ENCODE peak calls at places on chromosomes 16 and 17, in six cellular contexts. One of them, this sample, is unnamed.

GRCh38 chr17:77790143-77790829 is 168.2 kb upstream of the TNRC6C start:
- DNase-seq in spleen: no peak
- DNase-seq in transverse colon: no peak
- DNase-seq in stomach: no peak
- DNase-seq in sigmoid colon: no peak
- DNase-seq in HCT116: no peak
- DNase-seq in this sample: no peak

GRCh38 chr17:50027639-50028206 is 28.2 kb upstream of the ITGA3 start:
- DNase-seq in spleen: no peak
- DNase-seq in transverse colon: peak
- DNase-seq in stomach: peak
- DNase-seq in sigmoid colon: peak
- DNase-seq in HCT116: peak
- DNase-seq in this sample: peak

GRCh38 chr17:39057807-39058206 is 90.6 kb upstream of the FBXO47 start:
- DNase-seq in spleen: no peak
- DNase-seq in transverse colon: no peak
- DNase-seq in stomach: no peak
- DNase-seq in sigmoid colon: no peak
- DNase-seq in HCT116: no peak
- DNase-seq in this sample: no peak

GRCh38 chr16:50351116-50351515 is 17.7 kb downstream of the BRD7 start:
- DNase-seq in spleen: no peak
- DNase-seq in transverse colon: no peak
- DNase-seq in stomach: no peak
- DNase-seq in sigmoid colon: no peak
- DNase-seq in HCT116: no peak
- DNase-seq in this sample: no peak

GRCh38 chr16:55575621-55576020 is 9.1 kb downstream of the CAPNS2 start:
- DNase-seq in spleen: no peak
- DNase-seq in transverse colon: no peak
- DNase-seq in stomach: no peak
- DNase-seq in sigmoid colon: no peak
- DNase-seq in HCT116: no peak
- DNase-seq in this sample: no peak

GRCh38 chr16:55323637-55324490 is at the start of gene IRX6:
- DNase-seq in spleen: no peak
- DNase-seq in transverse colon: no peak
- DNase-seq in stomach: no peak
- DNase-seq in sigmoid colon: no peak
- DNase-seq in HCT116: no peak
- DNase-seq in this sample: peak

GRCh38 chr17:57259817-57260216 is 3.5 kb downstream of the MSI2 start:
- DNase-seq in spleen: no peak
- DNase-seq in transverse colon: no peak
- DNase-seq in stomach: no peak
- DNase-seq in sigmoid colon: no peak
- DNase-seq in HCT116: no peak
- DNase-seq in this sample: no peak

GRCh38 chr16:86033016-86033474 is 134.1 kb downstream of the IRF8 start:
- DNase-seq in spleen: no peak
- DNase-seq in transverse colon: no peak
- DNase-seq in stomach: no peak
- DNase-seq in sigmoid colon: peak
- DNase-seq in HCT116: no peak
- DNase-seq in this sample: no peak

GRCh38 chr17:8791910-8792270 is 7.3 kb downstream of the MFSD6L start:
- DNase-seq in spleen: no peak
- DNase-seq in transverse colon: no peak
- DNase-seq in stomach: no peak
- DNase-seq in sigmoid colon: no peak
- DNase-seq in HCT116: peak
- DNase-seq in this sample: no peak

GRCh38 chr17:55722742-55723487 is at the start of gene TMEM100:
- DNase-seq in spleen: no peak
- DNase-seq in transverse colon: no peak
- DNase-seq in stomach: no peak
- DNase-seq in sigmoid colon: peak
- DNase-seq in HCT116: no peak
- DNase-seq in this sample: no peak

GRCh38 chr17:57868007-57868774 is 18.3 kb upstream of the MRPS23 start:
- DNase-seq in spleen: peak
- DNase-seq in transverse colon: peak
- DNase-seq in stomach: peak
- DNase-seq in sigmoid colon: peak
- DNase-seq in HCT116: peak
- DNase-seq in this sample: peak

GRCh38 chr16:86697715-86698114 is 119.4 kb downstream of the FOXL1 start:
- DNase-seq in spleen: no peak
- DNase-seq in transverse colon: no peak
- DNase-seq in stomach: no peak
- DNase-seq in sigmoid colon: no peak
- DNase-seq in HCT116: no peak
- DNase-seq in this sample: no peak

GRCh38 chr17:78779848-78780247 is 2.2 kb downstream of the CYTH1 start:
- DNase-seq in spleen: peak
- DNase-seq in transverse colon: peak
- DNase-seq in stomach: no peak
- DNase-seq in sigmoid colon: peak
- DNase-seq in HCT116: no peak
- DNase-seq in this sample: no peak

GRCh38 chr17:77708049-77708448 is 250.5 kb upstream of the TNRC6C start:
- DNase-seq in spleen: no peak
- DNase-seq in transverse colon: no peak
- DNase-seq in stomach: no peak
- DNase-seq in sigmoid colon: no peak
- DNase-seq in HCT116: no peak
- DNase-seq in this sample: no peak

GRCh38 chr16:85286066-85286712 is 173.9 kb upstream of the CIBAR2 start:
- DNase-seq in spleen: no peak
- DNase-seq in transverse colon: no peak
- DNase-seq in stomach: peak
- DNase-seq in sigmoid colon: peak
- DNase-seq in HCT116: no peak
- DNase-seq in this sample: no peak

GRCh38 chr17:3957735-3958134 is 6.5 kb downstream of the ATP2A3 start:
- DNase-seq in spleen: no peak
- DNase-seq in transverse colon: no peak
- DNase-seq in stomach: no peak
- DNase-seq in sigmoid colon: no peak
- DNase-seq in HCT116: no peak
- DNase-seq in this sample: no peak

GRCh38 chr17:80482555-80483308 is 6.3 kb upstream of the NPTX1 start:
- DNase-seq in spleen: peak
- DNase-seq in transverse colon: no peak
- DNase-seq in stomach: no peak
- DNase-seq in sigmoid colon: no peak
- DNase-seq in HCT116: no peak
- DNase-seq in this sample: no peak
- TF ChIP-seq POLR2A in spleen: no peak
- TF ChIP-seq POLR2A in transverse colon: no peak
- TF ChIP-seq POLR2A in stomach: no peak
- TF ChIP-seq POLR2A in sigmoid colon: no peak
- TF ChIP-seq POLR2A in HCT116: no peak
- TF ChIP-seq POLR2A in this sample: no peak

GRCh38 chr17:48056879-48057278 is 8.7 kb downstream of the NFE2L1 start:
- DNase-seq in spleen: peak
- DNase-seq in transverse colon: no peak
- DNase-seq in stomach: no peak
- DNase-seq in sigmoid colon: no peak
- DNase-seq in HCT116: no peak
- DNase-seq in this sample: no peak
- TF ChIP-seq POLR2A in spleen: no peak
- TF ChIP-seq POLR2A in transverse colon: no peak
- TF ChIP-seq POLR2A in stomach: no peak
- TF ChIP-seq POLR2A in sigmoid colon: no peak
- TF ChIP-seq POLR2A in HCT116: no peak
- TF ChIP-seq POLR2A in this sample: no peak

GRCh38 chr17:781920-782731 is at the start of the genes GLOD4 and MRM3:
- DNase-seq in spleen: peak
- DNase-seq in transverse colon: peak
- DNase-seq in stomach: peak
- DNase-seq in sigmoid colon: peak
- DNase-seq in HCT116: peak
- DNase-seq in this sample: peak
- TF ChIP-seq POLR2A in spleen: peak
- TF ChIP-seq POLR2A in transverse colon: peak
- TF ChIP-seq POLR2A in stomach: no peak
- TF ChIP-seq POLR2A in sigmoid colon: peak
- TF ChIP-seq POLR2A in HCT116: peak
- TF ChIP-seq POLR2A in this sample: peak

DNA sequence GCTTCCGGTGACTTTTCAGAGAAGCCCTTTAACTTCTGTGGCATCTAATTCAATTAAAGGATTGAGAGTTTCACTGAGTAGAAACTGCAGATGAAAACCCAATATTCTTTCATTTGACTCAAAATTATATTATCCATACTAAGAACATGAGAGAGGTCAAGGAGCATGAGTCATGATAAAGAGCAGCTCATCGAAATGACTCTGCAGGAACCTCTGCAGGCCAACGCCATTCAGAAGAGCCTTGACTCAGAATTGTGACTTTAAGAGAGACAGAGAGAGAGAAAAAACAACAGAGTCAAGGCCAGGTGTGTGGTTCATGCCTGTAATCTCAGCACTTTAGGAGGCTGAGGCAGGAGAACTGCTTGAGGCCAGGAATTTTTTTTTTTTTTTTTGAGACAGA is 417.2 kb upstream of the XYLT1 start:
- DNase-seq in spleen: no peak
- DNase-seq in transverse colon: no peak
- DNase-seq in stomach: no peak
- DNase-seq in sigmoid colon: no peak
- DNase-seq in HCT116: no peak
- DNase-seq in this sample: no peak
- TF ChIP-seq POLR2A in spleen: no peak
- TF ChIP-seq POLR2A in transverse colon: no peak
- TF ChIP-seq POLR2A in stomach: no peak
- TF ChIP-seq POLR2A in sigmoid colon: no peak
- TF ChIP-seq POLR2A in HCT116: no peak
- TF ChIP-seq POLR2A in this sample: no peak

DNA sequence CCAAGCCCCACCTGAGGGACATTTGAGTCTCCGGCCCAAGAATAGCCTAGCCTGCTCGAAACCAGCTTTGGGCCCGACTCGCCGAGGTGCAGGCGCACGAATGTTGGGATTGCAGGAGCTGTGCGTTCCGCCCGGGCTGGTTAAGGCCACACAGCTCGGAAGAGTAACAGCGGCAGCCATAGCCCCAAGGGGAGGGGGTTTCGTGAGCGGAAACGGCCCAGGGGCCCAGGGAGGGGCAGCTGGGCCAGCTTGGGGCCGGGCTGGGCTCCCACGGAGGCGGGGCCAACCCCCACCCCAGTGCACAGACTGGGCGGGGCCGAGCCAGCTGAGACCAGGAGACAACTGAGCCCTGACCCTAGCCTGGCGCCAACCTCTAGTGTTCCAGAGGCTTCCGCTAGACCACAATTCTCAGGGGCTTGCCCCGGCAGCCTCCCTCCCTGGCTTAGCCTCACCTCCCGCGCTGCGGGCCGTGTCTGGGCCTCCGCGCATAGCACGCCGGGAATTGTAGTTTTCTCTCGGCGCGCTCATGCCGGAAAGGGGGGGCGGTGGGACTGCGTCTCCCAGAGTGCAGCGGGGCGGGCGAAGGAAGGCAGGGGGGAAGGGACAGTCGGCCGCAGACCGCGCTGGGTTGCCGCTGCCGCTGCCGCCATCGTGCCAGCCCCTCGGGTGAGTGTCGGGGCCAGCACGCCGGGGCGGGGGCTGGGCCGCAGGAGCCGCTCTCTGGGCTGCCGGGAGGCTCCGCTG is at the start of gene NUTF2:
- DNase-seq in spleen: peak
- DNase-seq in transverse colon: peak
- DNase-seq in stomach: peak
- DNase-seq in sigmoid colon: peak
- DNase-seq in HCT116: peak
- DNase-seq in this sample: peak
- TF ChIP-seq POLR2A in spleen: peak
- TF ChIP-seq POLR2A in transverse colon: peak
- TF ChIP-seq POLR2A in stomach: no peak
- TF ChIP-seq POLR2A in sigmoid colon: peak
- TF ChIP-seq POLR2A in HCT116: no peak
- TF ChIP-seq POLR2A in this sample: peak

GRCh38 chr17:81552244-81553017 is at the start of gene FAAP100:
- DNase-seq in spleen: peak
- DNase-seq in transverse colon: peak
- DNase-seq in stomach: peak
- DNase-seq in sigmoid colon: peak
- DNase-seq in HCT116: peak
- DNase-seq in this sample: peak

GRCh38 chr17:81553018-81553615 is 964 bp upstream of the FAAP100 start:
- DNase-seq in spleen: peak
- DNase-seq in transverse colon: peak
- DNase-seq in stomach: peak
- DNase-seq in sigmoid colon: peak
- DNase-seq in HCT116: peak
- DNase-seq in this sample: peak

GRCh38 chr17:81551458-81552243 is 502 bp downstream of the FAAP100 start:
- DNase-seq in spleen: peak
- DNase-seq in transverse colon: peak
- DNase-seq in stomach: no peak
- DNase-seq in sigmoid colon: no peak
- DNase-seq in HCT116: no peak
- DNase-seq in this sample: no peak

GRCh38 chr17:81556175-81556691 is 4.1 kb upstream of the FAAP100 start:
- DNase-seq in spleen: no peak
- DNase-seq in transverse colon: no peak
- DNase-seq in stomach: no peak
- DNase-seq in sigmoid colon: no peak
- DNase-seq in HCT116: no peak
- DNase-seq in this sample: no peak

GRCh38 chr17:81553616-81554181 is 1.5 kb upstream of the FAAP100 start:
- DNase-seq in spleen: no peak
- DNase-seq in transverse colon: peak
- DNase-seq in stomach: no peak
- DNase-seq in sigmoid colon: no peak
- DNase-seq in HCT116: peak
- DNase-seq in this sample: peak
- TF ChIP-seq POLR2A in spleen: no peak
- TF ChIP-seq POLR2A in transverse colon: no peak
- TF ChIP-seq POLR2A in stomach: no peak
- TF ChIP-seq POLR2A in sigmoid colon: no peak
- TF ChIP-seq POLR2A in HCT116: no peak
- TF ChIP-seq POLR2A in this sample: peak